ENCODE peak calls at places on chromosomes 5 and 9, in five cellular contexts. J, O, U, Q and D are unnamed samples.

GRCh38 chr9:15416880-15417279 is 5.8 kb upstream of the SNAPC3 start:
- DNase-seq in J (no peak), O (peak; percentile 52), U (no peak), Q (peak; percentile 74), D (peak; percentile 44)

GRCh38 chr5:175796536-175797499 is 74.6 kb upstream of the CPLX2 start:
- DNase-seq in J (peak; percentile 33), O (peak; percentile 74), U (peak; percentile 73), Q (peak; percentile 80), D (peak; percentile 80)

GRCh38 chr5:34699155-34700077 is 43.3 kb downstream of the RAI14 start:
- DNase-seq in J (no peak), O (no peak), U (no peak), Q (no peak), D (no peak)

GRCh38 chr5:139964994-139965565 is 78.0 kb downstream of the NRG2 start:
- DNase-seq in J (no peak), O (no peak), U (no peak), Q (no peak), D (no peak)

GRCh38 chr5:78008356-78008967 is 232.3 kb upstream of the TBCA start:
- DNase-seq in J (peak; percentile 21), O (peak; percentile 67), U (no peak), Q (peak; percentile 56), D (no peak)

GRCh38 chr5:40796487-40796889 is 1.7 kb downstream of the PRKAA1 start:
- DNase-seq in J (no peak), O (peak; percentile 24), U (no peak), Q (peak; percentile 60), D (no peak)

GRCh38 chr5:159052282-159053011 is 47.3 kb downstream of the EBF1 start:
- DNase-seq in J (no peak), O (no peak), U (no peak), Q (no peak), D (no peak)

GRCh38 chr9:93304574-93305496 is 120.9 kb downstream of the WNK2 start:
- DNase-seq in J (no peak), O (peak; percentile 60), U (peak; percentile 61), Q (peak; percentile 50), D (no peak)

GRCh38 chr5:177130211-177131018 is 3.2 kb upstream of the NSD1 start:
- DNase-seq in J (no peak), O (no peak), U (no peak), Q (peak; percentile 1), D (no peak)

GRCh38 chr5:10801931-10802674 is 41.1 kb upstream of the DAP start:
- DNase-seq in J (no peak), O (peak; percentile 15), U (no peak), Q (peak; percentile 16), D (no peak)

GRCh38 chr9:114156311-114156657 is 947 bp downstream of the COL27A1 start:
- DNase-seq in J (no peak), O (no peak), U (no peak), Q (no peak), D (no peak)

GRCh38 chr5:89707891-89708290 is 701.7 kb downstream of the CETN3 start:
- DNase-seq in J (no peak), O (no peak), U (no peak), Q (no peak), D (no peak)

GRCh38 chr9:110142868-110143866 is 64.8 kb downstream of the C9orf152 start:
- DNase-seq in J (no peak), O (peak; percentile 51), U (no peak), Q (peak; percentile 6), D (no peak)

GRCh38 chr5:160477266-160477970 is 55.8 kb downstream of the PTTG1 start:
- DNase-seq in J (no peak), O (no peak), U (no peak), Q (no peak), D (no peak)

GRCh38 chr9:134438204-134438788 is 112.0 kb downstream of the RXRA start:
- DNase-seq in J (no peak), O (no peak), U (no peak), Q (no peak), D (no peak)

GRCh38 chr5:172834570-172835245 is 657 bp downstream of the ERGIC1 start:
- DNase-seq in J (no peak), O (no peak), U (no peak), Q (no peak), D (peak; percentile 3)

GRCh38 chr5:10418654-10419345 is 22.9 kb upstream of the ROPN1L start:
- DNase-seq in J (no peak), O (no peak), U (no peak), Q (no peak), D (no peak)

GRCh38 chr9:27194401-27195091 is 85.5 kb downstream of the TEK start:
- DNase-seq in J (peak; percentile 72), O (peak; percentile 9), U (no peak), Q (peak; percentile 72), D (no peak)

GRCh38 chr9:129669946-129670345 is 4.5 kb downstream of the PRRX2 start:
- DNase-seq in J (no peak), O (no peak), U (no peak), Q (no peak), D (no peak)

GRCh38 chr9:21030389-21031035 is 928 bp downstream of the HACD4 start:
- DNase-seq in J (no peak), O (peak; percentile 12), U (no peak), Q (peak; percentile 13), D (peak; percentile 50)

GRCh38 chr9:122827759-122828090 is 663 bp downstream of the PDCL start:
- DNase-seq in J (no peak), O (peak; percentile 24), U (no peak), Q (no peak), D (no peak)

GRCh38 chr5:8176101-8176693 is 307.2 kb downstream of the MTRR start:
- DNase-seq in J (no peak), O (no peak), U (no peak), Q (no peak), D (no peak)

GRCh38 chr5:122908662-122909061 is 63.2 kb downstream of the SNX24 start:
- DNase-seq in J (no peak), O (peak; percentile 19), U (no peak), Q (no peak), D (no peak)

GRCh38 chr5:178940569-178941360 is at the start of gene ZNF454:
- DNase-seq in J (no peak), O (no peak), U (peak; percentile 86), Q (no peak), D (no peak)
- H3K9me3 ChIP-seq in J (peaks cover 15% of the 10 kb centered on the region), O (peaks cover 44% of the 10 kb centered on the region), U (peaks cover 49% of the 10 kb centered on the region), Q (peaks cover 35% of the 10 kb centered on the region), D (peaks cover 48% of the 10 kb centered on the region)

GRCh38 chr9:126374366-126374781 is 47.7 kb downstream of the MVB12B start:
- DNase-seq in J (no peak), O (no peak), U (no peak), Q (no peak), D (no peak)
- H3K4me1 ChIP-seq in J (peaks cover 9% of the 10 kb centered on the region), O (peaks cover 25% of the 10 kb centered on the region), U (peaks cover 50% of the 10 kb centered on the region), Q (peaks cover 56% of the 10 kb centered on the region), D (no peaks in the 10 kb centered on the region)

DNA sequence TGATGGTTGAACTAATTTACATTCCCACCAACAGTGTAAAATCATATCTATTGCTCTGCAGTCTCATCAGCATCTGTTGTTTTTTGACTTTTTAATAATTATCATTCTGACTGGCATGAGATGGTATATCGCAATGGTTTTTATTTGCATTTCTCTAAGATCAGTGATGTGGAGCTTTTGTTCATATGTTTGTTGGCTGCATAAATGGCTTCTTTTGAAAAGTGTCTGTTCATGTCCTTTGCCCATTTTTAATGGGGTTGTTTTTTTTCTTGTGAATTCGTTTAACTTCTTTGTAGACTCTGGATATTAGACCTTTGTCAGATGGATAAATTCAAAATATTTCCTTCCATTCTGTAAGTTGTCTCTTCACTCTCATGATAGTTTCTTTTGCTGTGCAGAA is 115.2 kb upstream of the CDH12 start:
- DNase-seq in J (no peak), O (no peak), U (no peak), Q (no peak), D (no peak)
- H3K9me3 ChIP-seq in J (peaks cover 22% of the 10 kb centered on the region), O (no peaks in the 10 kb centered on the region), U (peaks cover 4% of the 10 kb centered on the region), Q (no peaks in the 10 kb centered on the region), D (peaks cover 34% of the 10 kb centered on the region)

DNA sequence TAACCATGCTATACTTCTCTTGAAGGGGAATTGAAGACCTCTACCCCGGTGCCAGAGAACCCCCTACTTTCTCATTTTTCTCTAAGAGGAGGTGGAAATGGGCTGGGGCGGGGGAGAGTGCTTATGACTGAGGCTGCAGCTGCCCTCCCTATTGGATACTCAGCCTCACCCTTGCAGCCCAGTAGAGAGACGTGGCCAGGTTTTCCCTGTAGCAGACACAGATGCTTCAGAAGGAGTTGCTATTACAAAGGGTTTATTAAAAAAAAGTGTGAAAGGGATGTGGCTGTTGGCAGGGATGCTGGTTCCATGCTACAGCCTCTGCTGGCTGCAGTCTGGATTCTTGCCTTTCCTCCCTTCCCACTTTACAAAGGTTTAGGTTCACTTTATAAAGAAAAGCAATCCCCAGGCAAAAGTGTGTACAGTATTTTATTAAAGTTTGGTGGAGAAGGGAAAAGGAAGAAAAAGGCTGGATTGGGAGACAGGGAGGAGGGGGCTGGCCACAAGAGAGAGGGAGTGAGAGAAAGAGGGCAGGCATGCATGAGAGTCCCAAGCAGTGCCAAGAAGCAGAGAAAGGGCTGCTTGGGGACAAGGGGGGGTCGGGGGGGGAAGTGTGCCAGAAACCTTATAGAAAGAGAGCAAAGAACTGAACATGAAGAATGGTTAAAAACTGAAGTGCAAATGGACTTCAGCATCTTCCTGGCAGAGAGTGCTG is 29.5 kb upstream of the NFIB start:
- DNase-seq in J (no peak), O (no peak), U (no peak), Q (no peak), D (no peak)
- H3K4me1 ChIP-seq in J (no peaks in the 10 kb centered on the region), O (peaks cover 10% of the 10 kb centered on the region), U (peaks cover 27% of the 10 kb centered on the region), Q (peaks cover 3% of the 10 kb centered on the region), D (no peaks in the 10 kb centered on the region)